ENCODE peak calls at places on chromosomes 7 and 10, in six cellular contexts. P is body of pancreas, A is GM12865, M is A549, C is fibroblast of pulmonary artery, O is PC-3. L is an unnamed sample.

GRCh38 chr7:153408360-153409335 is 643.5 kb upstream of the DPP6 start:
- DNase-seq in O (no peak), A (no peak), M (no peak), C (no peak), P (no peak), L (no peak)

GRCh38 chr10:99779335-99779734 is 3.1 kb upstream of the ABCC2 start:
- DNase-seq in A (peak), M (peak), O (peak), P (no peak), C (peak), L (no peak)

GRCh38 chr10:33347227-33347626 is 12.8 kb upstream of the NRP1 start:
- DNase-seq in P (no peak), A (no peak), M (no peak), C (peak), O (peak), L (no peak)

GRCh38 chr7:157752832-157753291 is 416.1 kb downstream of the DNAJB6 start:
- DNase-seq in C (no peak), O (no peak), A (no peak), P (no peak), M (no peak), L (no peak)

GRCh38 chr7:8627322-8627721 is 193.9 kb downstream of the NXPH1 start:
- DNase-seq in C (no peak), A (no peak), M (no peak), O (no peak), P (no peak), L (no peak)

GRCh38 chr7:111159426-111159825 is 68.5 kb downstream of the LRRN3 start:
- DNase-seq in A (no peak), O (peak), M (no peak), C (peak), P (no peak), L (no peak)

GRCh38 chr7:16397497-16398210 is 23.7 kb downstream of the CRPPA start:
- DNase-seq in O (no peak), P (no peak), A (no peak), M (peak), C (no peak), L (no peak)

GRCh38 chr7:38451840-38452239 is 178.4 kb upstream of the TARP start:
- DNase-seq in P (no peak), O (peak), M (peak), C (peak), A (peak), L (no peak)

GRCh38 chr7:29115130-29115529 is 31.2 kb downstream of the CPVL start:
- DNase-seq in P (no peak), O (no peak), M (no peak), A (no peak), C (no peak), L (no peak)

GRCh38 chr7:16203065-16203464 is 218.3 kb downstream of the CRPPA start:
- DNase-seq in A (no peak), C (no peak), M (no peak), O (peak), P (no peak), L (no peak)

GRCh38 chr10:60351191-60351853 is 38.4 kb downstream of the ANK3 start:
- DNase-seq in P (no peak), C (no peak), M (no peak), O (no peak), A (peak), L (peak)

GRCh38 chr10:110993024-110993693 is 73.8 kb downstream of the SHOC2 start:
- DNase-seq in A (peak), P (no peak), O (peak), M (no peak), C (peak), L (no peak)

GRCh38 chr7:99129536-99129935 is 14.4 kb downstream of the SMURF1 start:
- DNase-seq in A (no peak), C (no peak), O (no peak), P (no peak), M (no peak), L (no peak)

GRCh38 chr7:23022258-23022745 is 8.4 kb upstream of the HYCC1 start:
- DNase-seq in P (no peak), O (peak), C (peak), A (no peak), M (no peak), L (no peak)

GRCh38 chr10:77887631-77888355 is 38.8 kb downstream of the DLG5 start:
- DNase-seq in P (no peak), M (no peak), O (peak), A (no peak), C (no peak), L (no peak)

GRCh38 chr7:94228223-94228622 is 166.5 kb upstream of the COL1A2 start:
- DNase-seq in O (no peak), P (no peak), M (no peak), A (no peak), C (no peak), L (no peak)

GRCh38 chr10:116470071-116470470 is 42.4 kb downstream of the PNLIPRP3 start:
- DNase-seq in O (no peak), A (no peak), C (no peak), M (no peak), P (no peak), L (no peak)

GRCh38 chr7:105584165-105584564 is 2.9 kb upstream of the EFCAB10 start:
- DNase-seq in A (no peak), M (no peak), C (no peak), P (no peak), O (no peak), L (no peak)

GRCh38 chr10:21388541-21389068 is 136.9 kb downstream of the SKIDA1 start:
- DNase-seq in P (no peak), C (no peak), A (no peak), O (no peak), M (no peak), L (no peak)

GRCh38 chr10:80526742-80527141 is 11.0 kb upstream of the SH2D4B start:
- DNase-seq in C (no peak), A (no peak), P (no peak), O (no peak), M (no peak), L (no peak)

GRCh38 chr7:115471891-115472290 is 550.0 kb downstream of the MDFIC start:
- DNase-seq in O (no peak), A (no peak), C (peak), P (no peak), M (no peak), L (no peak)

GRCh38 chr7:83366629-83367028 is 203.9 kb upstream of the PCLO start:
- DNase-seq in M (peak), P (no peak), C (no peak), A (no peak), O (peak), L (no peak)

GRCh38 chr7:84196007-84196551 is 1.5 kb upstream of the SEMA3A start:
- DNase-seq in C (peak), A (no peak), O (no peak), P (no peak), M (peak), L (no peak)

GRCh38 chr10:62305813-62306212 is 37.2 kb upstream of the RTKN2 start:
- DNase-seq in A (no peak), P (no peak), O (peak), C (no peak), M (no peak), L (no peak)

GRCh38 chr7:133265821-133266220 is 12.9 kb downstream of the EXOC4 start:
- DNase-seq in C (no peak), M (no peak), O (no peak), A (no peak), P (no peak), L (no peak)

GRCh38 chr10:19860107-19860506 is 43.9 kb downstream of the PLXDC2 start:
- DNase-seq in P (no peak), M (no peak), A (no peak), O (no peak), C (no peak), L (no peak)

GRCh38 chr7:22351878-22352277 is 5.1 kb downstream of the RAPGEF5 start:
- DNase-seq in P (no peak), O (peak), M (no peak), A (peak), C (no peak), L (no peak)

GRCh38 chr7:91344911-91345310 is 80.7 kb downstream of the FZD1 start:
- DNase-seq in O (no peak), C (no peak), A (peak), P (no peak), M (no peak), L (peak)

GRCh38 chr7:157699357-157700013 is 362.7 kb downstream of the DNAJB6 start:
- DNase-seq in P (peak), C (no peak), M (no peak), O (no peak), A (no peak), L (no peak)

GRCh38 chr10:80429521-80429966 is 21.2 kb downstream of the PRXL2A start:
- DNase-seq in P (no peak), C (no peak), A (no peak), O (no peak), M (peak), L (no peak)

GRCh38 chr7:41881313-41882130 is 178.6 kb upstream of the INHBA start:
- DNase-seq in A (peak), P (no peak), C (peak), O (no peak), M (no peak), L (peak)

DNA sequence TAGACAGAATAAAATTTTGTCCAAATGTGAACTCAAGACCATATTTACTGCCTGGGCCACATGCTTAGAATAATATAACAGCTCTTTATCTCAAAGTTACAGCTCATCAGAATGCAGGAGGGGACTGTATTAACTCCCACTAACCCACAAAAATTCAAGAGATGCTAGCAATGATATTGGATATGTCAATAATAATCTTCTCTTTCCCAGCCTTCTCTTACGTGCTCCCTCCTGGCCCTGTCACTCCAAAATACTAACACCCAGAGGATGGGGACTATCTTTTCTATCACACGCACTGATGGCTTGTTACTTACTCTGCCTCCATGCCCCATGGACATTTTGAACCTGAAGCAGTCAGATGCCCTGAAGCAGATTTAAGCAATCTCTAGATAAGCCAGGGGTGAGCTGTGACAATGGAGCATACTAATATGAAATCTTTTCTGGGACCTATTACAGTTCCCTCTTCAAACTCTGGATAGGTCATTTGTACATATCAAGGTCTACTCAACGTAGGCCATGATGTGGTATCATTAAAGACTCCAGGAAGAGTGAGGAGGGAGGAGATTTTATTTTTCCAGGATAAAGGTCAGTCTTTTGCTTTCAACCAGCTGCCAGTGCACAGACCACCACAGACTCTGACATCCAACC is 803.0 kb downstream of the GRM8 start:
- DNase-seq in P (no peak), O (no peak), C (no peak), M (no peak), A (no peak), L (no peak)
- H3K4me3 ChIP-seq in P (no peak), O (no peak), C (no peak), M (no peak), A (no peak), L (no peak)

DNA sequence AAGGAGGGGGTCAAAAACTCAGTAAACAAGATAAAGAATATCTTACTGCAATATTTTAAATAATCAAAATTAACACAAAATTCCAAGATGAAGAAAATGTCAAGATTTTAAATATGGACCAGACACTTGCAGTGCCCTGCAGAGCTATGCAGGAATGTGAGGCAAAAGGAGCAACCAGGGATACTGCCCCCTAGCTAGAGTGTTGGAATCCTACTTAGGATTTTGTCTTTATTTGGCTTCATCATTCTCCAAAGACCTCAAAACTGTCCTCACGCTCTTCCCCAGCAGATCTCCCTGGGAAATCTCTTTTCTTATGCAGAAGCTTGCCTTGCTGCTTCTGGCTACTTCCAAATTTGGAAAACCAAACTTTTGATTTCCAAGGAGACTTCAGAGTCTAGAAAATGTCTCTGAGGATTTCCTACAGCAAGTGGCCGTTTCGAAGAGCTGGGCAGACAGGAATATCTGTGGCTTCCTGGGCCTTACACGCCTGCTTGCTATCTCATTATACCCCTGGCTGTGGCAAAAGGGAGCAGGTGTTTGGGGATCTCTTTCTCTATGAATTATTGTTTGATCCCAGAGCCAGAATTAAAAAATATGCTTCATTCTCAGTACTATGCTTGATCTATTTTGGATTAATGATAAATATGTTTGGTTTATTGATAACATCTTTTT is 232.2 kb upstream of the BMPER start:
- DNase-seq in A (no peak), M (no peak), P (no peak), O (no peak), C (no peak), L (no peak)
- H3K4me3 ChIP-seq in A (no peak), M (no peak), P (no peak), O (no peak), C (no peak), L (no peak)

GRCh38 chr10:74194545-74194944 is 43.5 kb downstream of the ADK start:
- DNase-seq in M (no peak), A (no peak), O (peak), C (peak), P (no peak), L (no peak)
- H3K4me3 ChIP-seq in M (no peak), A (no peak), O (no peak), C (no peak), P (no peak), L (no peak)

GRCh38 chr10:52999258-52999657 is 226.7 kb upstream of the MBL2 start:
- DNase-seq in P (no peak), M (no peak), C (no peak), O (no peak), A (no peak), L (no peak)

GRCh38 chr10:52999681-53000080 is 227.1 kb upstream of the MBL2 start:
- DNase-seq in P (no peak), A (no peak), C (no peak), O (no peak), M (no peak), L (no peak)

GRCh38 chr10:52993109-52993508 is 220.5 kb upstream of the MBL2 start:
- DNase-seq in P (no peak), C (no peak), A (no peak), O (no peak), M (no peak), L (no peak)

GRCh38 chr10:52994370-52994769 is 221.8 kb upstream of the MBL2 start:
- DNase-seq in P (no peak), O (no peak), M (no peak), C (no peak), A (no peak), L (no peak)

GRCh38 chr10:52997007-52997406 is 224.4 kb upstream of the MBL2 start:
- DNase-seq in C (no peak), O (no peak), P (no peak), M (no peak), A (no peak), L (no peak)
- H3K4me3 ChIP-seq in C (no peak), O (no peak), P (no peak), M (no peak), A (no peak), L (no peak)

GRCh38 chr7:135977020-135977741 is at the start of gene MTPN:
- DNase-seq in P (peak), C (peak), M (peak), A (peak), O (peak), L (peak)
- H3K4me3 ChIP-seq in P (peak), C (peak), M (peak), A (peak), O (peak), L (peak)

GRCh38 chr10:18164771-18165361 is 24.6 kb downstream of the CACNB2 start:
- DNase-seq in A (no peak), P (no peak), O (peak), C (peak), M (no peak), L (no peak)
- H3K4me3 ChIP-seq in A (no peak), P (no peak), O (no peak), C (no peak), M (no peak), L (no peak)

GRCh38 chr7:128032605-128033235 is 1.5 kb upstream of the LRRC4 start:
- DNase-seq in C (no peak), A (no peak), O (no peak), M (no peak), P (no peak), L (no peak)
- H3K4me3 ChIP-seq in C (peak), A (no peak), O (no peak), M (no peak), P (no peak), L (no peak)